ENCODE peak calls at places on chromosomes 6 and 20, in eight cellular contexts. One of them, this sample, is unnamed.

GRCh38 chr20:11907621-11908020 is 10.1 kb upstream of the BTBD3 start:
- DNase-seq in T-helper 1 cell: no peak
- DNase-seq in T-helper 9 cell: no peak
- DNase-seq in NCI-H2081: no peak
- DNase-seq in ELF-1: no peak
- DNase-seq in fibroblast of gingiva: no peak
- DNase-seq in hippocampal formation: no peak
- DNase-seq in HTR-8/SVneo: no peak
- DNase-seq in this sample: no peak

GRCh38 chr20:8287328-8287727 is 155.3 kb downstream of the PLCB1 start:
- DNase-seq in hippocampal formation: no peak
- DNase-seq in ELF-1: no peak
- DNase-seq in T-helper 9 cell: no peak
- DNase-seq in fibroblast of gingiva: no peak
- DNase-seq in NCI-H2081: peak
- DNase-seq in T-helper 1 cell: no peak
- DNase-seq in HTR-8/SVneo: no peak
- DNase-seq in this sample: no peak

GRCh38 chr20:48697845-48698491 is 129.8 kb downstream of the PREX1 start:
- DNase-seq in NCI-H2081: no peak
- DNase-seq in ELF-1: no peak
- DNase-seq in HTR-8/SVneo: peak
- DNase-seq in hippocampal formation: peak
- DNase-seq in T-helper 1 cell: no peak
- DNase-seq in fibroblast of gingiva: peak
- DNase-seq in T-helper 9 cell: no peak
- DNase-seq in this sample: peak

GRCh38 chr6:2684059-2684749 is 66.5 kb downstream of the MYLK4 start:
- DNase-seq in ELF-1: no peak
- DNase-seq in hippocampal formation: no peak
- DNase-seq in T-helper 9 cell: no peak
- DNase-seq in T-helper 1 cell: no peak
- DNase-seq in NCI-H2081: no peak
- DNase-seq in HTR-8/SVneo: peak
- DNase-seq in fibroblast of gingiva: no peak
- DNase-seq in this sample: no peak

GRCh38 chr6:24520929-24521546 is 26.3 kb downstream of the ALDH5A1 start:
- DNase-seq in HTR-8/SVneo: peak
- DNase-seq in hippocampal formation: no peak
- DNase-seq in T-helper 1 cell: no peak
- DNase-seq in ELF-1: peak
- DNase-seq in T-helper 9 cell: no peak
- DNase-seq in fibroblast of gingiva: peak
- DNase-seq in NCI-H2081: no peak
- DNase-seq in this sample: peak

GRCh38 chr20:9015984-9016324 is 52.9 kb upstream of the PLCB4 start:
- DNase-seq in NCI-H2081: no peak
- DNase-seq in ELF-1: no peak
- DNase-seq in HTR-8/SVneo: no peak
- DNase-seq in fibroblast of gingiva: peak
- DNase-seq in T-helper 9 cell: no peak
- DNase-seq in T-helper 1 cell: no peak
- DNase-seq in hippocampal formation: no peak
- DNase-seq in this sample: no peak

GRCh38 chr6:170107606-170108222 is 183.2 kb downstream of the DLL1 start:
- DNase-seq in T-helper 1 cell: no peak
- DNase-seq in fibroblast of gingiva: no peak
- DNase-seq in hippocampal formation: no peak
- DNase-seq in ELF-1: no peak
- DNase-seq in HTR-8/SVneo: no peak
- DNase-seq in T-helper 9 cell: no peak
- DNase-seq in NCI-H2081: no peak
- DNase-seq in this sample: peak

GRCh38 chr20:58584051-58584824 is 66.8 kb upstream of the STX16 start:
- DNase-seq in ELF-1: no peak
- DNase-seq in T-helper 9 cell: no peak
- DNase-seq in HTR-8/SVneo: no peak
- DNase-seq in hippocampal formation: no peak
- DNase-seq in fibroblast of gingiva: no peak
- DNase-seq in NCI-H2081: no peak
- DNase-seq in T-helper 1 cell: no peak
- DNase-seq in this sample: no peak

GRCh38 chr20:35465976-35466375 is 10.6 kb downstream of the CEP250 start:
- DNase-seq in fibroblast of gingiva: no peak
- DNase-seq in ELF-1: no peak
- DNase-seq in T-helper 1 cell: no peak
- DNase-seq in NCI-H2081: no peak
- DNase-seq in T-helper 9 cell: no peak
- DNase-seq in HTR-8/SVneo: no peak
- DNase-seq in hippocampal formation: no peak
- DNase-seq in this sample: peak

GRCh38 chr6:33217246-33217645 is 8.9 kb downstream of the RING1 start:
- DNase-seq in fibroblast of gingiva: no peak
- DNase-seq in HTR-8/SVneo: no peak
- DNase-seq in NCI-H2081: no peak
- DNase-seq in T-helper 9 cell: no peak
- DNase-seq in ELF-1: no peak
- DNase-seq in hippocampal formation: no peak
- DNase-seq in T-helper 1 cell: no peak
- DNase-seq in this sample: no peak

GRCh38 chr20:13492001-13492480 is 146.7 kb downstream of the TASP1 start:
- DNase-seq in hippocampal formation: no peak
- DNase-seq in fibroblast of gingiva: peak
- DNase-seq in T-helper 1 cell: no peak
- DNase-seq in NCI-H2081: no peak
- DNase-seq in HTR-8/SVneo: peak
- DNase-seq in ELF-1: peak
- DNase-seq in T-helper 9 cell: no peak
- DNase-seq in this sample: peak

GRCh38 chr6:143449731-143450452 is 603 bp downstream of the ADAT2 start:
- DNase-seq in ELF-1: peak
- DNase-seq in T-helper 9 cell: peak
- DNase-seq in T-helper 1 cell: peak
- DNase-seq in NCI-H2081: no peak
- DNase-seq in fibroblast of gingiva: peak
- DNase-seq in hippocampal formation: no peak
- DNase-seq in HTR-8/SVneo: peak
- DNase-seq in this sample: peak

GRCh38 chr20:31674895-31675827 is 37.4 kb downstream of the COX4I2 start:
- DNase-seq in NCI-H2081: no peak
- DNase-seq in ELF-1: no peak
- DNase-seq in HTR-8/SVneo: no peak
- DNase-seq in hippocampal formation: peak
- DNase-seq in T-helper 1 cell: peak
- DNase-seq in fibroblast of gingiva: peak
- DNase-seq in T-helper 9 cell: peak
- DNase-seq in this sample: peak

GRCh38 chr6:121849477-121849876 is 414.0 kb downstream of the GJA1 start:
- DNase-seq in HTR-8/SVneo: peak
- DNase-seq in T-helper 1 cell: no peak
- DNase-seq in NCI-H2081: peak
- DNase-seq in ELF-1: peak
- DNase-seq in hippocampal formation: peak
- DNase-seq in fibroblast of gingiva: peak
- DNase-seq in T-helper 9 cell: no peak
- DNase-seq in this sample: no peak

GRCh38 chr6:161418458-161418945 is 144.6 kb upstream of the AGPAT4 start:
- DNase-seq in fibroblast of gingiva: peak
- DNase-seq in HTR-8/SVneo: no peak
- DNase-seq in T-helper 1 cell: no peak
- DNase-seq in NCI-H2081: peak
- DNase-seq in hippocampal formation: peak
- DNase-seq in ELF-1: peak
- DNase-seq in T-helper 9 cell: no peak
- DNase-seq in this sample: no peak

GRCh38 chr20:35135867-35136586 is 11.1 kb downstream of the EDEM2 start:
- DNase-seq in ELF-1: no peak
- DNase-seq in fibroblast of gingiva: peak
- DNase-seq in NCI-H2081: no peak
- DNase-seq in hippocampal formation: no peak
- DNase-seq in T-helper 1 cell: no peak
- DNase-seq in HTR-8/SVneo: no peak
- DNase-seq in T-helper 9 cell: no peak
- DNase-seq in this sample: peak

GRCh38 chr6:16174368-16175078 is 45.6 kb downstream of the MYLIP start:
- DNase-seq in NCI-H2081: no peak
- DNase-seq in ELF-1: peak
- DNase-seq in T-helper 1 cell: no peak
- DNase-seq in fibroblast of gingiva: no peak
- DNase-seq in hippocampal formation: no peak
- DNase-seq in T-helper 9 cell: no peak
- DNase-seq in HTR-8/SVneo: no peak
- DNase-seq in this sample: no peak

GRCh38 chr20:51802170-51802745 is at the start of gene SALL4:
- DNase-seq in HTR-8/SVneo: no peak
- DNase-seq in ELF-1: peak
- DNase-seq in T-helper 1 cell: no peak
- DNase-seq in hippocampal formation: no peak
- DNase-seq in NCI-H2081: no peak
- DNase-seq in T-helper 9 cell: no peak
- DNase-seq in fibroblast of gingiva: no peak
- DNase-seq in this sample: no peak

GRCh38 chr6:98641929-98642328 is 192.4 kb upstream of the POU3F2 start:
- DNase-seq in T-helper 1 cell: no peak
- DNase-seq in fibroblast of gingiva: no peak
- DNase-seq in NCI-H2081: no peak
- DNase-seq in hippocampal formation: peak
- DNase-seq in T-helper 9 cell: no peak
- DNase-seq in HTR-8/SVneo: no peak
- DNase-seq in ELF-1: peak
- DNase-seq in this sample: no peak

GRCh38 chr6:144090384-144090783 is 5.0 kb downstream of the SF3B5 start:
- DNase-seq in T-helper 9 cell: no peak
- DNase-seq in fibroblast of gingiva: no peak
- DNase-seq in T-helper 1 cell: no peak
- DNase-seq in NCI-H2081: no peak
- DNase-seq in hippocampal formation: no peak
- DNase-seq in HTR-8/SVneo: no peak
- DNase-seq in ELF-1: no peak
- DNase-seq in this sample: no peak

GRCh38 chr20:3084986-3085360 is 449 bp upstream of the AVP start:
- DNase-seq in hippocampal formation: no peak
- DNase-seq in HTR-8/SVneo: no peak
- DNase-seq in T-helper 9 cell: no peak
- DNase-seq in ELF-1: no peak
- DNase-seq in T-helper 1 cell: no peak
- DNase-seq in fibroblast of gingiva: no peak
- DNase-seq in NCI-H2081: no peak
- DNase-seq in this sample: no peak

GRCh38 chr6:37514377-37514776 is 14.7 kb upstream of the CCDC167 start:
- DNase-seq in HTR-8/SVneo: no peak
- DNase-seq in NCI-H2081: no peak
- DNase-seq in hippocampal formation: no peak
- DNase-seq in fibroblast of gingiva: no peak
- DNase-seq in T-helper 1 cell: no peak
- DNase-seq in ELF-1: no peak
- DNase-seq in T-helper 9 cell: no peak
- DNase-seq in this sample: no peak

GRCh38 chr6:162973975-162974374 is 246.2 kb downstream of the PACRG start:
- DNase-seq in NCI-H2081: no peak
- DNase-seq in T-helper 1 cell: no peak
- DNase-seq in fibroblast of gingiva: no peak
- DNase-seq in HTR-8/SVneo: no peak
- DNase-seq in T-helper 9 cell: no peak
- DNase-seq in ELF-1: no peak
- DNase-seq in hippocampal formation: no peak
- DNase-seq in this sample: no peak

GRCh38 chr20:36116813-36117441 is 37.6 kb upstream of the EPB41L1 start:
- DNase-seq in T-helper 9 cell: no peak
- DNase-seq in fibroblast of gingiva: peak
- DNase-seq in hippocampal formation: no peak
- DNase-seq in HTR-8/SVneo: peak
- DNase-seq in T-helper 1 cell: no peak
- DNase-seq in NCI-H2081: no peak
- DNase-seq in ELF-1: peak
- DNase-seq in this sample: no peak